ENCODE peak calls at places on chromosomes 7 and 10, in four cellular contexts. I is HepG2, W is H1, Y is GM12878. U is an unnamed sample.

GRCh38 chr10:2366532-2366931 is 629.2 kb upstream of the ADARB2 start:
- DNase-seq in I (no peak), W (no peak), Y (no peak), U (no peak)

GRCh38 chr10:120607710-120608703 is 151.0 kb downstream of the PLPP4 start:
- DNase-seq in I (no peak), W (no peak), Y (no peak), U (no peak)

GRCh38 chr7:92464515-92464914 is 13.2 kb downstream of the ERVW-1 start:
- DNase-seq in I (no peak), W (no peak), Y (no peak), U (no peak)

GRCh38 chr10:4663162-4663992 is 162.6 kb upstream of the AKR1E2 start:
- DNase-seq in I (peak; percentile 85), W (no peak), Y (peak; percentile 15), U (peak; percentile 81)

GRCh38 chr10:129372168-129372567 is 94.9 kb upstream of the MGMT start:
- DNase-seq in I (no peak), W (no peak), Y (no peak), U (no peak)

GRCh38 chr7:50988988-50989387 is 206.3 kb upstream of the GRB10 start:
- DNase-seq in I (no peak), W (no peak), Y (no peak), U (no peak)

GRCh38 chr10:86344714-86345161 is 21.9 kb downstream of the GRID1 start:
- DNase-seq in I (no peak), W (no peak), Y (no peak), U (no peak)

GRCh38 chr10:8825611-8826010 is 771.1 kb downstream of the GATA3 start:
- DNase-seq in I (no peak), W (no peak), Y (no peak), U (no peak)

GRCh38 chr7:1548438-1548831 is 7.6 kb downstream of the TMEM184A start:
- DNase-seq in I (no peak), W (no peak), Y (no peak), U (peak; percentile 65)

GRCh38 chr10:64376169-64376568 is 855.0 kb downstream of the REEP3 start:
- DNase-seq in I (no peak), W (no peak), Y (no peak), U (no peak)

GRCh38 chr7:125563964-125564529 is 634.4 kb upstream of the POT1 start:
- DNase-seq in I (no peak), W (no peak), Y (no peak), U (peak; percentile 12)

GRCh38 chr7:3134715-3135114 is 91.0 kb upstream of the CARD11 start:
- DNase-seq in I (no peak), W (no peak), Y (no peak), U (peak; percentile 13)

GRCh38 chr10:69819713-69820506 is 18.2 kb downstream of the COL13A1 start:
- DNase-seq in I (no peak), W (no peak), Y (no peak), U (no peak)

GRCh38 chr10:130801784-130802183 is 509.7 kb downstream of the TCERG1L start:
- DNase-seq in I (no peak), W (no peak), Y (no peak), U (no peak)

GRCh38 chr7:102270176-102270887 is 16.3 kb upstream of the SH2B2 start:
- DNase-seq in I (no peak), W (no peak), Y (no peak), U (no peak)

DNA sequence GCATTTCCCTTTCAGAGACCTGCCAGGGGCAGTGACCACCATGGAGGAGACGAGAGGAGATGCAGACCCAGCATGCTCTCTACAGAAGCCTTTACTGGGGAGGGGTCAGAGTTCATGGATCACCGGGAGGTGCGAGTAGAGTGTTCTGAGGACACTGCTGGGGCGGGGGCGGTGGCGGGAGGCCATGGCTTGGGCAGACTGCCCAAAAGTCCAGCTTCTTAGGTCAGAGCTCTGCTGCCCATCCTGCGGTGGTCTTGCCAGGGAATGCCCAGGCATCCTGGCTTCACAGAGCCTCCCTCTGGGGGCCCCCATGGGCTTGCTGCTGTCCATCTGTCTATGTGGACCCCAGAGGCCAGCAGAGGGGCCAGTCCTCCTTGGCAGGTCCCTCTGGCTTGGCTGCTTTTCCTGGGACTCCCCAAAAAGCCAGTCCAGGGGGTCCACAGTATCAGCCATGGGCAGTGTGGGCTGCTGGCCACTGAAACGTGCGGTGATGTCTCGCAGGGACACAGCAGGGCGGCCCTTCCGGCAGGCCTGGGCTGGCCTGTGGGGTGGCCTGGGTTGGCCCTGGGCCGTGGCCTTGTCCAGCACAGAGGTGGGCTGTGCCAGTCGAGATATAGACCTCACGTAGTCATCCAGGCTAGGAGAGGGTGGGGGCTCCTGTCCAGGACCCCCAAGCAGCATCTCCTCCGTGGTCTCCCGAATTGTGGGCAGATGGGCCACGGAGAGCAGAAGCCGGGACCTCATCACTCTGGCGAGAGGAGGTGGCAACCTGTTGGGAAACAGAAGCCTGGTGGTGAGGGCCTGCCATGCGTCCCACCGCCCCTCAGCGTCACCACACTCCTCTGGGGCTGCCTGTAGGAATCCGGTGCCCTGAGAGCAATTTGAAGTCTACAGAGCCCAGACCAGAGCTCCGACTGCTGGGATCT is 1.1 kb downstream of the DEPP1 start:
- DNase-seq in I (no peak), W (no peak), Y (no peak), U (no peak)
- TF ChIP-seq GABPA in I (no peak), W (no peak), Y (no peak), U (no peak)

DNA sequence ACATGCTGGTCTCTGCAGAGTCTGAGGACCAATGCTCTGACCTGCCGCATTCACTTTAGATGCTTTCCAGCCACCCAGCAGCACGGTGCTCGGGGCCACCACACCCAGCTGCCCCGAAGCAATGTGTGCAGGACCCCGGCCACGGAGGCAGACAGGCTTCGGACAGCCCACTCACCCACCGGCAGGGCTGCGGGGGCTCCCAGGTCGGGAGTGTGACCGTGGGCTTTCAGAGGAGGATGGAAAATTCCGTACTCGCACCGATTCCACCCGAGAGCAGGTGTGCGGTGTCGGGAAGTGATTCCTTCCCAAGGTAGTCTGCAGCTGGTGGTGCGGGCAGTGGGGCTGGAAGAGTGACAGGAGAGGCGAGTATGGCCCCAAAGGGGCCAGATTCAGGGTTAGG is 190.9 kb downstream of the DNAJB6 start:
- DNase-seq in I (no peak), W (peak; percentile 39), Y (no peak), U (no peak)
- TF ChIP-seq CREB1 in I (no peak), W (no peak), Y (no peak), U (no peak)

GRCh38 chr7:136134503-136134902 is 157.3 kb upstream of the MTPN start:
- DNase-seq in I (no peak), W (no peak), Y (no peak), U (no peak)
- TF ChIP-seq JUND in I (no peak), W (no peak), Y (no peak), U (no peak)

GRCh38 chr7:148665211-148665610 is 33.5 kb upstream of the CUL1 start:
- DNase-seq in I (no peak), W (no peak), Y (no peak), U (no peak)
- TF ChIP-seq GABPA in I (no peak), W (no peak), Y (no peak), U (no peak)

DNA sequence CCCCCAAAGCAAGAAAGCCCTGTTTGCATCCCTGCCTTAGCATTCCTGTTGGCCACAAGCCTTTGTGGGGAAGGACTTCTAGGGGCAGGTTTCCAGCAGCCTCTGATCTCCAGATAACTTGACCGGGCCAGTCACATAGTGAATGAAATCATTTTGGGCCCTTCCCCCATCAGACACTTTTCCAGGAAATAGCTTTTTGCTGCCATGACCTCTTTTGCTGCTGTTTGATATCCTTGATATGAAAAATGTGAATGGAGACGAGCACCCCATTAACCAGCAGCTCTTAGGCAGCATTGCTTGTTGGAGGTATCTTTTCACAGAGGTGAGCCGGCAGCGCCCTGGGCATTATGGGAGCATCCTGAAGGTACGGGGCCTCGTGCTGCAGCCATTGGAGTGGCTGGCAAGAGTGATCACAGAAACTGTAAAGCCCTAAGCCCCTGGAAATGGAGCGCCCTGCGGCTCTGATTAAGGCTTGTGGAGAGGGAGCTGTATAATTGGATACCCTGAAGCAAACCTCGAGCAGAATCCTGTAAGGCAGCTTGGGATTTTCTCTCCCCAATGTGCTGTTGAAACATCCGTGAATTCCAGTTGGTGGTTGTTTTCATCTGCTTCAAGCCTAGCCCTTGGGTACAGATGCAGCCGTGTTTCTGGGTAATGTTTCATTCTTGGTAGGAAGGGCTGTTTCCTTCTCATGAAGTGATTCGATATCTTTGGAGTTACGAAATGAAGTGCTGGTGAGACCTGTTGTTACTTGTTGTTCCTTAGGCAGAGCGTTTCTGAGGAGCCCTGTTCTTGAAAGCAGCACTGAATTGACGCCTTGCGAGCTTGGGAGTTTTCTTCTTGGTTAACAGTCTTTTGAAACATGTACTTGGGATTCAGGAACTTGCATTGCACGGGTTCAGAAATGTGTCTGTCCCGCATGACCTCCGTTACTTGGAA is 179.0 kb downstream of the PTEN start:
- DNase-seq in I (no peak), W (no peak), Y (no peak), U (peak; percentile 43)
- TF ChIP-seq CREB1 in I (no peak), W (no peak), Y (no peak), U (no peak)

GRCh38 chr7:118003438-118003837 is 130.2 kb upstream of the CTTNBP2 start:
- DNase-seq in I (no peak), W (no peak), Y (no peak), U (no peak)
- TF ChIP-seq JUND in I (no peak), W (no peak), Y (no peak), U (no peak)

GRCh38 chr7:12093365-12093764 is 117.7 kb upstream of the TMEM106B start:
- DNase-seq in I (no peak), W (no peak), Y (no peak), U (no peak)
- TF ChIP-seq GABPA in I (no peak), W (no peak), Y (no peak), U (no peak)

DNA sequence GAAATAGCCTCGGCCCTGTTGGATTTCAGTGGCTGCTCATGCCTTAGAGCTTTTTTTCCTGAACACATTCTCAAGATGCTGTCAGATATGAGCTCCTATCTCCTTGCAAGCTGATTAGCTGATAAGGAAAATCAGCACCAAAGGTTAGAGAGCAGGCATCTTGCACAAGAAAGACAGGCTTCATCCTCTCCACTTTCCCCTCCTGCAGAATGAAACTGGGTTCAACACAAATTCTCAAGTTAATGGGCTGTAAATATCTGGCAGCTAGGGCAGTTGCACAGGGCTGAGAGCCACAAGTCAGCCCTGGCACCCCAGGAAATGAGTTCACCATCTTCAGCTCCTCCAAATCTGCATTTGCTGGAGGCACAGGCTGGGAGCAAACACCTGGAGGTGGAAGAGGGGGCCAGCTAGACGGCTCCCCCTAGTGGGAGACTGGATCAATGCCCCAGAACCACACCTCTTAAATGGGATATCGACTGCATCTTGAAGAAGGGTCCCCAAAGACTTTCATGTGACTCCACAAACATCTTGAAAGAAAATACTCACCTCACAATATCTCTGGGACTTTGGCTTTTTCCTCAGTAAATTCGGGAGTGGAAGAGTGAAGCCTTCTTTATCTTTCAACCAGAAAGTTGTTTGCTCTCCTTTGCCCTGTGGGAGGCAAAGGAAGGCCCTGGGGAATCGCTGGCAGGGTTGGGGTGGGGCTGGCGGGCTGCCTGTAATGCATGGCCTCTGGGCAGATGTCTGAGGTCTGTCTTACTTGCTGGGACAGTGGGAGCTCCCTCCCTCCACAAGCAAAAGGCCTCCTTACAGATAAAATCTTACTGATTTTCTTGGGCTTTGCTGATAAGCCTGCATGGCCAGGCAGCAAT is 24.7 kb downstream of the TECTB start:
- DNase-seq in I (peak; percentile 61), W (peak; percentile 79), Y (no peak), U (peak; percentile 64)
- TF ChIP-seq CREB1 in I (no peak), W (peak; percentile 17), Y (no peak), U (no peak)